ENCODE peak calls at places on chromosome 3, in four cellular contexts. S, M, E and U are unnamed samples.

GRCh38 chr3:71581451-71581980 is 2.0 kb downstream of the FOXP1 start:
- DNase-seq in M (peak), S (no peak), E (peak), U (no peak)

GRCh38 chr3:45362768-45363167 is 25.6 kb upstream of the LARS2 start:
- DNase-seq in S (no peak), E (no peak), M (no peak), U (no peak)

GRCh38 chr3:39141211-39141995 is 12.0 kb downstream of the CSRNP1 start:
- DNase-seq in S (no peak), M (no peak), E (peak), U (no peak)

GRCh38 chr3:61181874-61182273 is 69.4 kb downstream of the FHIT start:
- DNase-seq in S (peak), E (no peak), M (no peak), U (peak)

GRCh38 chr3:127706312-127706711 is 33.6 kb downstream of the ABTB1 start:
- DNase-seq in S (no peak), M (no peak), E (no peak), U (no peak)

GRCh38 chr3:62873672-62874397 is 1.4 kb downstream of the CADPS start:
- DNase-seq in M (no peak), S (no peak), E (peak), U (no peak)

GRCh38 chr3:194089357-194090177 is 46.4 kb upstream of the HES1 start:
- DNase-seq in E (no peak), S (no peak), M (peak), U (peak)

GRCh38 chr3:136805795-136806194 is 13.1 kb upstream of the SLC35G2 start:
- DNase-seq in M (no peak), S (no peak), E (no peak), U (no peak)

GRCh38 chr3:107217161-107217560 is 160.1 kb upstream of the CCDC54 start:
- DNase-seq in E (no peak), M (no peak), S (no peak), U (no peak)

GRCh38 chr3:131812433-131812832 is 222.4 kb downstream of the CPNE4 start:
- DNase-seq in M (no peak), S (no peak), E (no peak), U (no peak)

GRCh38 chr3:8152826-8153418 is 348.7 kb upstream of the LMCD1 start:
- DNase-seq in S (no peak), M (no peak), E (no peak), U (no peak)

GRCh38 chr3:116770815-116771450 is 61.4 kb downstream of the TUSC7 start:
- DNase-seq in S (peak), E (peak), M (peak), U (peak)

GRCh38 chr3:81300324-81300927 is 461.0 kb downstream of the GBE1 start:
- DNase-seq in M (no peak), S (no peak), E (no peak), U (peak)

DNA sequence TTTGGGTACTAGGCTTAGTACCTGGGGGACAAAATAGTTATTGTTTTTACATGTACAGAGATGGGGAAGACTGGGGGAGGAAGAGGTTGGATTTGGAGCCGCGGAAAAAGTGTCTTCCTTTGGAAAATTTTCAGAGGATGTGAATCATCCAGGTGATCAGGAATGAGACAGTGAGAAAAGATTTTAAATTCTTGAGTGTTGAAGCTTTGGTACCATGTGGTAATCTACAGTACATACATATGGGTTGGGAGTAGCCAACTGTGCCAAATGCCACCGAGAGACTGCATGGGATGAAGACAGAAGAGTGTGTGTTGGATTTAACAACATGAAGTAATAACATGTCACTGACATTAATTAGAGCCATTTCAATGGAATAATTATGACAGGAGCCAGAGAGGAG is 1238.2 kb downstream of the ROBO1 start:
- DNase-seq in E (no peak), S (no peak), M (no peak), U (no peak)
- TF ChIP-seq SMC3 in E (no peak), S (no peak), M (no peak), U (no peak)

DNA sequence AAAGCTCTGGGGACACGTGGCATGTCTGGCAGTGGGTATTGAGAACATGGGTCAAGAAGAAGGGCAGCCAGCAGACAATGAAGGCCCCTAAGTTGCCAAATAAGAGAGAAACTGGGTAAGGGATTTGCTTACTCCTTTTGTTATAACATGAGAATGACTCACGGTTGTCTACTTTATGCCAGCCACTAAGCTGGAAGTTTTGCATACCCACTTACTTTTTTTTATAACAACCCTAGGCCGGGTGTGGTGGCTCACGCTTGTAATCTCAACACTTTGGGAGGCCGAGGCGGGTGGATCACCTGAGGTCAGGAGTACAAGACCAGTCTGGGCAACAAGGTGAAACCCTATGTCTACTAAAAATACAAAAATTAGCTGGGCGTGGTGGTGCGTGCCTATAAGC is 50.0 kb downstream of the DRD3 start:
- DNase-seq in M (no peak), S (no peak), E (no peak), U (no peak)
- TF ChIP-seq JUND in M (no peak), S (no peak), E (no peak), U (no peak)

GRCh38 chr3:149388001-149388435 is 10.6 kb upstream of the TM4SF1 start:
- DNase-seq in M (no peak), E (no peak), S (no peak), U (no peak)
- TF ChIP-seq SMC3 in M (no peak), E (no peak), S (no peak), U (no peak)

GRCh38 chr3:99878005-99878404 is 60.3 kb downstream of the CMSS1 start:
- DNase-seq in M (peak), S (no peak), E (no peak), U (peak)
- TF ChIP-seq JUND in M (peak), S (no peak), E (peak), U (no peak)

GRCh38 chr3:144181062-144181461 is 209.4 kb downstream of the DIPK2A start:
- DNase-seq in S (no peak), E (no peak), M (no peak), U (no peak)

GRCh38 chr3:144178607-144179006 is 207.0 kb downstream of the DIPK2A start:
- DNase-seq in M (no peak), S (no peak), E (no peak), U (no peak)

DNA sequence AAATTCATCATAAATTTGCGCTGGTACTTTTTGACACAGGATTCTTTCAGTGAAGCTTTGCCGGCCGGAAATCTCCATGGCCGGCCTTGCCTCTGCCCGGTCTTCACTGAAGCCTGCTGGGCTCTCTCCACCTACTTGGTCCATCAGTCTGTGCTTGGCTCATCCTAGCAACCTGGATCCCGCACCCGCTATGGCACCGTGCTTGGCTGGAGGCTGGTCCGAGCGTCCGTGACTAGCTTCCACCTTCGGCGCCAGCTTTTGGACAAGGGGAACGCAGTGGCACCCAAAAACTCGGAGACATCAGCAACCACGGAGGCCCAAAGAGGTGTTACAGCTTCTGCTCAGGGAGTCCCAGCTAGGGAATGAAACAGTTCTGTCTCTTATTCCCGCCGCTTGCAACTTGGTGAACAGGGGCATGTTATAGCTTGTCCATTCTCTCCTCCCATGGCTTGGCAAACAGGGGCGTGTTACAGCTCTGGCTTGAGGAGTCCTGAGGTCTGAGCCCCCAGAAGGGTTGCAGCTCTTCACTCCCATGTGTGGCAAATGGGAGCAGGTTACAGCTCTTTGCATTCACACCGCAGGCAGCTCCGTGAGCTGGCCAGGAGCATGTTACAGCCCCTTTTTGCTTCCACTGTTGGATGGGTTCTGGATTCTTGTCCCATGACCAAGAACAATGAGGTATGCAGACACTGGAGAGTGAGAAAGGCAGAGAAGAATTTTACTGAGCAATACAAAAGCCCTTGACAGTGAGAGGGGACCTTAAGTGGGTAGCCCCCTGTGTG is 204.2 kb downstream of the DIPK2A start:
- DNase-seq in M (no peak), S (no peak), E (no peak), U (no peak)
- TF ChIP-seq SMC3 in M (no peak), S (no peak), E (no peak), U (no peak)

DNA sequence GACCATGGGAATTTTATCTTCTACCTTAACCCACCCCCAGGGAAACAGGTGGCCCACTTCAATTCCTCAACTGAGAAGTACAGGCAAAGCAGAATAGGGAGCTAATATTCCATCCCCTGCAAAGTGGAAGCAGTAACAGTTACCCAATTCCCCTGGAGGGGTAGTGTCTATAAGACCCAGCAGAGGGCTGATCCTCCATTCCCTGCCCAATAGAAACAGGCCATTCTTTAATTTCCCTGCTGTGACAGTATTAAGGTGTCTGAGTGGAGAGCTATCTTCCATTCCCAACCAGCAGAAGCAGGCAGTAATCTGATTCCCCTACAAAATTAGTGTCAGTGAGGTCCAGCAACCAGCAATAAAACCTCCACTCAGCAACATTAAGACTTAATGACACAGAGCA is 219.8 kb downstream of the ULK4 start:
- DNase-seq in E (no peak), M (no peak), S (no peak), U (no peak)
- TF ChIP-seq JUND in E (no peak), M (no peak), S (no peak), U (no peak)

GRCh38 chr3:65138531-65138930 is 450.7 kb upstream of the ADAMTS9 start:
- DNase-seq in E (peak), M (no peak), S (no peak), U (no peak)
- TF ChIP-seq SMC3 in E (no peak), M (no peak), S (no peak), U (no peak)

GRCh38 chr3:139310474-139310933 is 33.3 kb upstream of the MRPS22 start:
- DNase-seq in E (no peak), S (no peak), M (no peak), U (no peak)
- TF ChIP-seq JUND in E (peak), S (no peak), M (no peak), U (no peak)